ENCODE peak calls at places on chromosomes 5 and 9, in seven cellular contexts. X, M, G, L, R, E and B are unnamed samples. For H3K9me3 and H3K4me1, the result is how much of the 10 kb centered on the place peaks cover.

GRCh38 chr5:159452480-159453167 is 122.3 kb upstream of the IL12B start:
- DNase-seq in X (no peak), L (no peak), M (no peak), R (no peak), E (no peak), G (no peak), B (no peak)

GRCh38 chr9:135338546-135338945 is 141.0 kb upstream of the PPP1R26 start:
- DNase-seq in G (no peak), L (no peak), E (no peak), R (no peak), M (no peak), X (no peak), B (no peak)

GRCh38 chr9:36862206-36863145 is 171.6 kb downstream of the PAX5 start:
- DNase-seq in G (peak), M (no peak), R (peak), E (no peak), L (peak), X (peak), B (no peak)

GRCh38 chr5:120613729-120614128 is 149.6 kb downstream of the PRR16 start:
- DNase-seq in X (no peak), E (no peak), L (no peak), G (no peak), M (no peak), R (no peak), B (no peak)

GRCh38 chr5:169421677-169422076 is 120.7 kb upstream of the SLIT3 start:
- DNase-seq in E (no peak), R (no peak), M (no peak), G (no peak), L (peak), X (no peak), B (no peak)

GRCh38 chr5:140725799-140726471 is 25.7 kb downstream of the ZMAT2 start:
- DNase-seq in L (peak), X (peak), E (no peak), G (peak), M (peak), R (peak), B (peak)

GRCh38 chr5:147036691-147037245 is 158.2 kb upstream of the PPP2R2B start:
- DNase-seq in G (no peak), M (no peak), X (no peak), R (no peak), E (no peak), L (no peak), B (no peak)

GRCh38 chr5:107458322-107458721 is 212.4 kb downstream of the EFNA5 start:
- DNase-seq in R (no peak), G (no peak), M (no peak), X (no peak), L (no peak), E (no peak), B (no peak)

GRCh38 chr9:97514531-97514930 is 13.1 kb downstream of the TMOD1 start:
- DNase-seq in L (no peak), G (no peak), X (no peak), E (no peak), R (no peak), M (no peak), B (no peak)

GRCh38 chr5:14699807-14700400 is 35.4 kb downstream of the OTULIN start:
- DNase-seq in G (no peak), L (no peak), R (no peak), X (no peak), M (no peak), E (no peak), B (no peak)

GRCh38 chr5:172482156-172483020 is 28.1 kb upstream of the SH3PXD2B start:
- DNase-seq in X (no peak), L (no peak), R (no peak), G (peak), E (no peak), M (no peak), B (no peak)

GRCh38 chr5:75037106-75037505 is 15.3 kb downstream of the GCNT4 start:
- DNase-seq in X (no peak), L (peak), G (peak), E (peak), M (no peak), R (no peak), B (no peak)

GRCh38 chr9:113669523-113670115 is 206.1 kb downstream of the RGS3 start:
- DNase-seq in R (no peak), M (no peak), L (peak), E (no peak), X (no peak), G (no peak), B (no peak)

GRCh38 chr5:104189031-104189430 is 626.4 kb upstream of the NUDT12 start:
- DNase-seq in G (peak), M (no peak), L (peak), X (no peak), R (no peak), E (no peak), B (no peak)

GRCh38 chr5:1831677-1832313 is 30.6 kb downstream of the NDUFS6 start:
- DNase-seq in L (no peak), M (no peak), E (no peak), R (no peak), G (no peak), X (peak), B (no peak)

GRCh38 chr9:137080260-137081122 is 3.2 kb downstream of the UAP1L1 start:
- DNase-seq in G (no peak), L (no peak), R (no peak), X (no peak), E (no peak), M (no peak), B (no peak)

GRCh38 chr5:125043781-125044391 is 297.4 kb upstream of the ZNF608 start:
- DNase-seq in L (peak), X (peak), G (peak), R (no peak), M (no peak), E (peak), B (no peak)

GRCh38 chr5:119368238-119368630 is 12.4 kb downstream of the TNFAIP8 start:
- DNase-seq in G (no peak), X (no peak), E (no peak), L (no peak), R (no peak), M (peak), B (no peak)

GRCh38 chr5:53406630-53407316 is 73.7 kb upstream of the FST start:
- DNase-seq in E (no peak), X (no peak), G (peak), R (peak), L (peak), M (no peak), B (no peak)

GRCh38 chr5:76960004-76960625 is 7.3 kb downstream of the CRHBP start:
- DNase-seq in R (no peak), X (no peak), L (no peak), G (peak), E (no peak), M (no peak), B (no peak)

GRCh38 chr5:59036274-59036961 is 453.5 kb downstream of the RAB3C start:
- DNase-seq in L (peak), M (peak), X (no peak), R (peak), E (peak), G (peak), B (no peak)

GRCh38 chr5:76641514-76642120 is 18.4 kb upstream of the F2RL2 start:
- DNase-seq in R (peak), E (peak), X (peak), G (peak), L (peak), M (peak), B (no peak)

GRCh38 chr9:38226491-38226951 is 157.5 kb upstream of the SHB start:
- DNase-seq in R (no peak), L (no peak), M (no peak), X (no peak), G (no peak), E (no peak), B (no peak)

GRCh38 chr9:70601000-70601929 is 186.8 kb upstream of the KLF9 start:
- DNase-seq in L (peak), M (no peak), G (peak), R (no peak), E (peak), X (peak), B (no peak)

GRCh38 chr9:82252116-82252515 is 263.5 kb downstream of the SPATA31D1 start:
- DNase-seq in L (no peak), X (no peak), R (no peak), E (no peak), M (no peak), G (no peak), B (no peak)

GRCh38 chr5:179699640-179700298 is 1.0 kb downstream of the CANX start:
- DNase-seq in R (no peak), E (no peak), G (peak), M (peak), X (peak), L (peak), B (no peak)

GRCh38 chr5:8981496-8981895 is 564.4 kb downstream of the SEMA5A start:
- DNase-seq in X (no peak), G (peak), E (no peak), M (no peak), R (no peak), L (peak), B (no peak)

GRCh38 chr5:148966937-148967336 is 95.9 kb downstream of the SH3TC2 start:
- DNase-seq in E (no peak), R (no peak), L (no peak), G (no peak), M (no peak), X (no peak), B (no peak)

GRCh38 chr9:87711857-87712800 is 13.8 kb upstream of the CTSL start:
- DNase-seq in R (no peak), M (no peak), L (peak), X (peak), G (peak), E (no peak), B (no peak)

GRCh38 chr9:127154390-127155191 is 32.2 kb upstream of the ANGPTL2 start:
- DNase-seq in M (peak), R (no peak), G (no peak), X (no peak), L (peak), E (no peak), B (no peak)

GRCh38 chr9:91428927-91429351 is 5.3 kb upstream of the NFIL3 start:
- DNase-seq in R (no peak), L (peak), E (no peak), X (no peak), M (no peak), G (no peak), B (no peak)

GRCh38 chr9:105415344-105415980 is 32.4 kb upstream of the FSD1L start:
- DNase-seq in E (peak), M (peak), L (peak), G (peak), R (peak), X (peak), B (peak)

GRCh38 chr5:154092356-154092755 is 53.6 kb downstream of the MFAP3 start:
- DNase-seq in E (no peak), X (no peak), L (no peak), M (no peak), G (no peak), R (no peak), B (no peak)

GRCh38 chr5:96934291-96934694 is 1.6 kb upstream of the LNPEP start:
- DNase-seq in G (no peak), M (no peak), X (no peak), L (no peak), E (peak), R (no peak), B (no peak)

GRCh38 chr9:6525326-6526040 is 112.5 kb downstream of the UHRF2 start:
- DNase-seq in G (no peak), R (no peak), X (no peak), L (no peak), M (no peak), E (no peak), B (no peak)

GRCh38 chr9:72728031-72728770 is 206.8 kb downstream of the TMC1 start:
- DNase-seq in X (no peak), L (no peak), E (no peak), G (no peak), M (no peak), R (no peak), B (no peak)
- H3K9me3 ChIP-seq in X (under half), L (under half), E (under half), G (under half), M (under half), R (under half), B (under half)

GRCh38 chr5:38601133-38601842 is 44.8 kb upstream of the LIFR start:
- DNase-seq in R (no peak), G (no peak), E (no peak), L (peak), X (no peak), M (no peak), B (no peak)

GRCh38 chr5:38601843-38602424 is 45.5 kb upstream of the LIFR start:
- DNase-seq in L (peak), M (no peak), E (no peak), X (no peak), R (peak), G (peak), B (no peak)

GRCh38 chr5:38598994-38599611 is 42.7 kb upstream of the LIFR start:
- DNase-seq in L (peak), G (peak), R (peak), M (no peak), E (no peak), X (no peak), B (no peak)

GRCh38 chr5:38598296-38598993 is 42.0 kb upstream of the LIFR start:
- DNase-seq in M (no peak), X (no peak), E (no peak), G (no peak), L (no peak), R (no peak), B (no peak)

GRCh38 chr5:38600334-38601045 is 44.0 kb upstream of the LIFR start:
- DNase-seq in E (no peak), R (no peak), G (peak), M (no peak), L (peak), X (no peak), B (no peak)
- H3K4me1 ChIP-seq in E (under half), R (under half), G (under half), M (under half), L (under half), X (under half), B (under half)

DNA sequence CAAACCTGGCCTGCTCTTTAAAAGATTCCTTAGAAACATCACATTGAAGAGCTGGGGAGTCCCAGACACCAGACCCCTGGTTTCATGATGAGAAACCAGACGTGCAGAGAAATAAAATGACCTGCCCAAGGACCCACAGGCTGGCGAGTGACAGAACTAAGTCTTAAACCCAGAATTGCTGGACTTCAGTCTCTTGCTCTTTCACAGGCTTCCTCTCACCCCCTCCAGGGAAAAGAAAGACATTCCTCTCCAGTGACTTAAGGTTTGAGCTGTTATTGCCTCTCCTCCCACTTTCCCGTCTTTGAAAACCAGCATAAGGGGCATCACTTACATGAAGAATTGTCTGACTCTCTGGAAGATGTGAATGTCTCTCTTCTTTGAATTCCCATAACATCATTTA is 535.2 kb downstream of the IRX1 start:
- DNase-seq in G (no peak), M (no peak), R (no peak), E (no peak), L (no peak), X (no peak), B (no peak)
- H3K9me3 ChIP-seq in G (under half), M (under half), R (under half), E (under half), L (under half), X (under half), B (under half)

GRCh38 chr9:89435315-89435823 is 62.5 kb downstream of the SEMA4D start:
- DNase-seq in X (no peak), G (peak), L (no peak), R (no peak), E (peak), M (no peak), B (peak)
- H3K4me1 ChIP-seq in X (under half), G (under half), L (under half), R (under half), E (under half), M (half or more), B (under half)

DNA sequence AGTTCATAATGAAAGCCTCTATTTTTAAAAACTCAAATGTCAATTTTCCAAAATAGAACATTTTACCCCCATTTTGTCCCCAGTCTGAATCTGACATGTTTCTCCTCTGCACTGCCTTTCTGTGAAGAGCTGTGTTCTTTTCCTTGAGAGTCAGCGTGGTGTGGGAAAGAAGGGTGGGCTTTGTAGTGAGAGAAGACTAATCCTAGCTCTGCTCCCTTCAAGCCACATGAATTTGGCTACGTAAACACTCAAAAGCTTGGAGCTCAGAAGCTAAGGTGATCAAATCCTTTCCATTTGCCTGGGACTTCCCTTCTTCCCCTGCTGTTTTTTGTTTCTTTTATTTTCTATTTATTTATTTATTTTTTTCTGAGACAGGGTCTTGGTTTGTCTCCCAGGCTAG is 598.5 kb downstream of the TLR4 start:
- DNase-seq in X (no peak), M (no peak), E (no peak), R (no peak), G (no peak), L (no peak), B (no peak)
- H3K9me3 ChIP-seq in X (under half), M (under half), E (under half), R (under half), G (under half), L (under half), B (under half)

GRCh38 chr5:168269950-168270349 is 21.5 kb upstream of the WWC1 start:
- DNase-seq in E (no peak), X (peak), G (no peak), M (no peak), L (peak), R (no peak), B (no peak)
- H3K4me1 ChIP-seq in E (under half), X (under half), G (under half), M (under half), L (under half), R (under half), B (under half)

GRCh38 chr5:133596049-133596448 is 16.3 kb downstream of the FSTL4 start:
- DNase-seq in G (no peak), R (no peak), E (no peak), X (no peak), M (no peak), L (no peak), B (no peak)
- H3K9me3 ChIP-seq in G (under half), R (under half), E (under half), X (under half), M (under half), L (under half), B (under half)